ENCODE peak calls at places on chromosome 14, in ten cellular contexts. H is RWPE1, D is cardiac muscle cell, R is uterus, O is heart right ventricle, B is dorsolateral prefrontal cortex, U is WTC11, Z is neural crest cell, C is fibroblast of pulmonary artery, V is AG04449. W is an unnamed sample.

GRCh38 chr14:32087173-32087861 is 10.2 kb downstream of the ARHGAP5 start:
- DNase-seq in Z (no peak), C (peak), D (peak), H (peak), O (no peak), V (no peak), U (no peak), B (no peak), R (no peak), W (peak)

GRCh38 chr14:60893916-60894315 is 87.0 kb downstream of the TRMT5 start:
- DNase-seq in B (no peak), V (no peak), C (no peak), D (no peak), Z (no peak), H (no peak), O (no peak), R (no peak), U (no peak), W (no peak)

GRCh38 chr14:61565836-61566536 is 129.3 kb upstream of the HIF1A start:
- DNase-seq in B (no peak), H (peak), U (no peak), D (peak), C (peak), V (peak), O (no peak), Z (no peak), R (no peak), W (no peak)

GRCh38 chr14:96400495-96400894 is 8.6 kb downstream of the AK7 start:
- DNase-seq in C (no peak), O (no peak), U (no peak), V (no peak), D (no peak), H (no peak), B (no peak), R (no peak), Z (no peak), W (no peak)

GRCh38 chr14:23366163-23366921 is 1.4 kb upstream of the EFS start:
- DNase-seq in C (peak), Z (peak), R (peak), V (no peak), U (peak), O (peak), D (peak), H (peak), B (peak), W (no peak)

GRCh38 chr14:91351508-91351853 is 66.1 kb downstream of the CCDC88C start:
- DNase-seq in R (no peak), D (no peak), O (no peak), V (no peak), Z (no peak), C (no peak), H (no peak), B (no peak), U (no peak), W (no peak)

GRCh38 chr14:81681466-81681865 is 147.8 kb upstream of the SEL1L start:
- DNase-seq in U (no peak), O (no peak), Z (no peak), C (no peak), H (no peak), V (no peak), D (no peak), B (no peak), R (no peak), W (no peak)

GRCh38 chr14:99721792-99722516 is 37.9 kb downstream of the CYP46A1 start:
- DNase-seq in D (no peak), U (no peak), Z (no peak), B (no peak), R (no peak), C (no peak), V (no peak), O (no peak), H (no peak), W (no peak)

GRCh38 chr14:57834961-57835360 is 30.9 kb downstream of the SLC35F4 start:
- DNase-seq in R (no peak), D (no peak), U (no peak), Z (no peak), H (no peak), C (no peak), V (no peak), B (no peak), O (no peak), W (no peak)

GRCh38 chr14:91395998-91396660 is 21.5 kb downstream of the CCDC88C start:
- DNase-seq in D (no peak), Z (no peak), V (no peak), B (no peak), O (no peak), H (peak), C (no peak), R (no peak), U (no peak), W (no peak)

GRCh38 chr14:77543240-77543551 is 44.6 kb upstream of the ISM2 start:
- DNase-seq in B (no peak), V (no peak), H (no peak), O (no peak), Z (no peak), R (no peak), U (no peak), C (no peak), D (no peak), W (no peak)

GRCh38 chr14:68522510-68523325 is 270.1 kb downstream of the ZFP36L1 start:
- DNase-seq in U (no peak), Z (no peak), H (no peak), O (no peak), R (peak), C (peak), V (peak), B (no peak), D (peak), W (no peak)

GRCh38 chr14:101228949-101229541 is 325.5 kb upstream of the RTL1 start:
- DNase-seq in R (no peak), H (no peak), V (no peak), O (no peak), Z (no peak), U (no peak), D (no peak), C (no peak), B (no peak), W (no peak)

GRCh38 chr14:30297856-30298255 is 261.1 kb upstream of the G2E3 start:
- DNase-seq in B (no peak), R (no peak), Z (no peak), U (no peak), V (no peak), H (no peak), O (no peak), C (no peak), D (no peak), W (no peak)

GRCh38 chr14:92885279-92886061 is 37.5 kb upstream of the CHGA start:
- DNase-seq in H (no peak), B (no peak), Z (no peak), R (no peak), U (no peak), D (no peak), V (no peak), C (no peak), O (no peak), W (no peak)

GRCh38 chr14:36658091-36659009 is 3.3 kb upstream of the PAX9 start:
- DNase-seq in U (peak), B (no peak), Z (no peak), R (no peak), O (no peak), H (no peak), D (no peak), V (no peak), C (no peak), W (no peak)

GRCh38 chr14:100108042-100108825 is 43.0 kb downstream of the EVL start:
- DNase-seq in O (peak), R (peak), C (peak), Z (peak), U (peak), H (peak), D (peak), V (no peak), B (peak), W (peak)

GRCh38 chr14:59630281-59630963 is 53.8 kb upstream of the CCDC175 start:
- DNase-seq in R (no peak), V (no peak), U (peak), C (peak), O (no peak), Z (peak), B (peak), H (peak), D (peak), W (no peak)

GRCh38 chr14:67984274-67984673 is 164.7 kb downstream of the RAD51B start:
- DNase-seq in O (no peak), B (no peak), D (no peak), R (no peak), V (no peak), U (no peak), C (no peak), H (no peak), Z (no peak), W (no peak)

GRCh38 chr14:36915089-36915488 is 253.4 kb downstream of the PAX9 start:
- DNase-seq in R (no peak), B (no peak), H (no peak), D (no peak), C (no peak), Z (no peak), V (no peak), O (no peak), U (no peak), W (no peak)

GRCh38 chr14:103444837-103445524 is 59.8 kb downstream of the MARK3 start:
- DNase-seq in O (no peak), D (peak), Z (no peak), U (no peak), R (no peak), B (no peak), C (peak), V (peak), H (no peak), W (no peak)

GRCh38 chr14:70995671-70996070 is 88.4 kb downstream of the PCNX1 start:
- DNase-seq in H (no peak), B (no peak), O (no peak), Z (no peak), C (no peak), D (no peak), R (no peak), V (no peak), U (peak), W (no peak)

GRCh38 chr14:99266181-99267178 is 5.5 kb downstream of the BCL11B start:
- DNase-seq in B (peak), D (peak), Z (peak), U (peak), C (peak), V (peak), R (peak), O (peak), H (peak), W (peak)

GRCh38 chr14:59360923-59361794 is 104.0 kb downstream of the GPR135 start:
- DNase-seq in H (peak), O (peak), C (peak), U (no peak), B (peak), Z (no peak), D (peak), V (no peak), R (peak), W (peak)

GRCh38 chr14:61502459-61503093 is 181.2 kb downstream of the PRKCH start:
- DNase-seq in D (peak), O (no peak), R (no peak), U (no peak), H (no peak), C (peak), Z (no peak), B (no peak), V (no peak), W (no peak)

GRCh38 chr14:77040309-77040994 is 11.9 kb upstream of the IRF2BPL start:
- DNase-seq in H (peak), Z (peak), R (peak), U (peak), B (peak), D (peak), O (peak), C (peak), V (peak), W (peak)

GRCh38 chr14:54085841-54086240 is 129.2 kb upstream of the BMP4 start:
- DNase-seq in B (no peak), V (no peak), Z (no peak), C (no peak), H (no peak), O (no peak), D (no peak), R (no peak), U (no peak), W (no peak)

GRCh38 chr14:67586302-67586701 is 13.8 kb downstream of the PIGH start:
- DNase-seq in H (no peak), O (no peak), Z (no peak), D (no peak), V (no peak), U (no peak), B (no peak), R (no peak), C (no peak), W (no peak)

GRCh38 chr14:104510216-104510615 is 69.3 kb upstream of the C14orf180 start:
- DNase-seq in B (no peak), D (no peak), R (no peak), V (no peak), C (no peak), Z (no peak), O (no peak), H (no peak), U (no peak), W (no peak)

GRCh38 chr14:77615231-77616132 is 955 bp downstream of the SPTLC2 start:
- DNase-seq in B (no peak), O (no peak), D (no peak), U (no peak), C (no peak), H (no peak), R (no peak), Z (no peak), V (no peak), W (peak)

GRCh38 chr14:100086361-100086760 is 21.1 kb downstream of the EVL start:
- DNase-seq in Z (no peak), D (no peak), B (no peak), R (no peak), O (no peak), U (no peak), H (no peak), C (no peak), V (no peak), W (no peak)

GRCh38 chr14:100391777-100392176 is 68.6 kb downstream of the SLC25A47 start:
- DNase-seq in V (peak), B (no peak), R (no peak), Z (no peak), U (no peak), D (no peak), O (no peak), C (no peak), H (no peak), W (no peak)

GRCh38 chr14:30994681-30995620 is 30.5 kb upstream of the AP4S1 start:
- DNase-seq in O (no peak), B (no peak), U (no peak), V (no peak), Z (no peak), H (no peak), R (no peak), D (peak), C (peak), W (no peak)

GRCh38 chr14:82067221-82067620 is 533.6 kb upstream of the SEL1L start:
- DNase-seq in V (no peak), Z (no peak), C (no peak), U (no peak), B (no peak), D (no peak), R (no peak), O (no peak), H (no peak), W (no peak)

GRCh38 chr14:73344304-73344703 is 107.0 kb downstream of the PAPLN start:
- DNase-seq in U (no peak), H (no peak), R (no peak), B (no peak), D (no peak), V (no peak), O (no peak), C (no peak), Z (no peak), W (no peak)

GRCh38 chr14:105152794-105153241 is 15.8 kb downstream of the JAG2 start:
- DNase-seq in O (peak), U (no peak), Z (no peak), V (no peak), H (no peak), R (peak), B (no peak), C (no peak), D (no peak), W (no peak)

GRCh38 chr14:68820999-68821683 is 28.3 kb upstream of the ZFP36L1 start:
- DNase-seq in Z (no peak), H (no peak), C (no peak), V (no peak), D (no peak), U (no peak), R (peak), O (no peak), B (no peak), W (no peak)

GRCh38 chr14:21440857-21441256 is 15.1 kb downstream of the CHD8 start:
- DNase-seq in D (no peak), B (no peak), H (no peak), U (no peak), Z (no peak), C (no peak), O (no peak), V (no peak), R (no peak), W (peak)

GRCh38 chr14:21436567-21437062 is 19.3 kb downstream of the CHD8 start:
- DNase-seq in B (no peak), C (no peak), H (peak), D (no peak), V (no peak), R (no peak), U (no peak), Z (no peak), O (no peak), W (no peak)

GRCh38 chr14:21437063-21437901 is 18.6 kb downstream of the CHD8 start:
- DNase-seq in Z (peak), R (peak), O (peak), C (peak), B (peak), H (peak), D (peak), V (peak), U (peak), W (peak)
- TF ChIP-seq CTCF in Z (no peak), R (peak), O (no peak), C (no peak), B (no peak), H (no peak), D (no peak), V (no peak), U (no peak), W (no peak)

DNA sequence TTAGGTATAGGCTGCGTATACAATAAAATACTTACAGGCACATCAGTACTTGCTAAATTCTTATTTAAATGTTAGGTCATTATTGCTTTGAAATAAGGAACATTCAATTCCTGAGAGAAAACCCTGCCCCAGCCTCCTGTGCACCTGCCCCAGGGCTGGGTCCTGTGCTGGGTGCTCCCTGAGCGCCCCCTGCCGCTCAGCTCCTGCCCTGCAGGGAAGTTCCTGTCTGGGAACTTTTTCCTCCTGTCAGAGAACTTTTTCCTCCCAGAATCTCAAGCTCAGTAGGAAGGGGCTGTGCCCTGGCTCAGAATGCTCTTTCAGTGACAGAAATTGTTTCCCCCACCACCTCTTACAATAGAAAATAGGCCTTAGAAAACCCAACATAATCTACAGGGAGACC is 751.1 kb downstream of the TMEM121 start:
- DNase-seq in O (no peak), H (no peak), V (no peak), U (no peak), C (no peak), B (no peak), R (no peak), D (no peak), Z (no peak), W (peak)
- TF ChIP-seq CTCF in O (no peak), H (peak), V (no peak), U (no peak), C (no peak), B (peak), R (no peak), D (no peak), Z (no peak), W (peak)

GRCh38 chr14:56244138-56244789 is 126.1 kb downstream of the PELI2 start:
- DNase-seq in R (no peak), H (no peak), V (peak), C (peak), O (no peak), D (peak), B (no peak), Z (no peak), U (no peak), W (peak)

GRCh38 chr14:56248442-56248841 is 130.2 kb downstream of the PELI2 start:
- DNase-seq in B (no peak), V (no peak), H (no peak), R (no peak), D (no peak), C (no peak), U (peak), Z (no peak), O (no peak), W (no peak)

GRCh38 chr14:56243110-56243509 is 124.9 kb downstream of the PELI2 start:
- DNase-seq in R (no peak), C (no peak), Z (no peak), H (no peak), B (no peak), O (no peak), D (no peak), V (no peak), U (no peak), W (no peak)

DNA sequence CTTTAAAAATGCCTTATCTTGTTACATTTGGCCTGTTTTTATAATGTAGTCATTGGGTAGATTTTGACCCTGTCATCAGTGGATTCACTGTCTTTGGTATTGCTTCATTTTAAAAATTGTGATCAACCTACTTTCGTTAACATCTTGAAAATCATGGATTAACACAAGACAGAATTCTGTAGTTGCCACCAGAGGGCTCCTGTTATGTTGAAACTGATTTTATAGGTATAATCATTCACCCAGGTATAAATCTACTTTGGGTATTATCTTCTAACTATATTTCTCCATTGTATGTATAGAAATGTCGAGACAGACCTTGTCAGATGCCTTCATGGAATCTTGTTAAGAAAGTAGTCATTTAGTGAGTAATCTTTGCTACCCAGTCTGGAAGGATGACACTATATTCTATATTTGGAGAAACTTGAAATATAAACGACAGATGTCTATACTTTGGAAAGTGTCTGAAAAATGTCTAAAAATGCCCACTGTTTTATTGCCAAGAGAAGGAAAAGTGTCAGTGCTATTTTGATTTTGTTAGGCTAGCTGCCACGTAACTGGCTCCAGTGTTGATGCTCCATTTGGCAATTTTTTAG is 129.4 kb downstream of the PELI2 start:
- DNase-seq in V (no peak), O (no peak), U (no peak), C (peak), R (no peak), H (peak), B (no peak), D (peak), Z (no peak), W (no peak)
- TF ChIP-seq CTCF in V (peak), O (no peak), U (no peak), C (peak), R (no peak), H (peak), B (peak), D (peak), Z (peak), W (no peak)

GRCh38 chr14:65045691-65046090 is 56.6 kb downstream of the MAX start:
- DNase-seq in D (no peak), V (no peak), R (no peak), Z (no peak), O (no peak), H (no peak), U (no peak), B (no peak), C (no peak), W (peak)

GRCh38 chr14:65043893-65044595 is 57.3 kb downstream of the FNTB start:
- DNase-seq in V (no peak), D (no peak), R (no peak), O (no peak), Z (no peak), U (no peak), B (no peak), H (no peak), C (no peak), W (no peak)

GRCh38 chr14:65044596-65044959 is 57.7 kb downstream of the MAX start:
- DNase-seq in O (no peak), R (no peak), B (no peak), U (no peak), Z (no peak), C (no peak), V (no peak), H (no peak), D (peak), W (peak)

GRCh38 chr14:65042731-65043372 is 56.2 kb downstream of the FNTB start:
- DNase-seq in V (no peak), D (no peak), C (no peak), H (no peak), B (no peak), R (no peak), Z (no peak), U (no peak), O (no peak), W (peak)

DNA sequence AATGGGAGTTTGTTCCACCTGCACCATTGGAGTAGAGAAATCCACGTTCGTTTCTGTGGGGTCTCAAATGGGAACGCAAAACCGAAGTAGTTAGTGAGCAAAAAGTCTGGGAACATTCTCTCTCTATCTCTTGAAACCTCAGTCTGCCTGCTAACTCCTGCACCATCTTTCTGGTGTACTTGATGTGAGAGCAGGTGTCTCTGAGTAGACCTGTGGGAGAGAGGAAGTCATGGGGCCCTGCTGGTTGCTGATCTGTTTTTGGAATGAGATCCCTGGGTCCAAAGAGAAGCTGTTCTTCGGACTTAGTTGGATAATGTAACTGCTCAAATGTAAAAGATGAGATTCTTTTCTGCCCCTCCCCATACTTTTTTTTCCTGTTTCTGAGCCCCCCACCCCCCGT is 57.3 kb downstream of the MAX start:
- DNase-seq in H (no peak), V (no peak), Z (no peak), R (no peak), O (no peak), U (no peak), B (no peak), C (no peak), D (no peak), W (peak)
- TF ChIP-seq CTCF in H (no peak), V (no peak), Z (no peak), R (no peak), O (no peak), U (no peak), B (no peak), C (no peak), D (no peak), W (no peak)

GRCh38 chr14:95173518-95173917 is 16.2 kb upstream of the DICER1 start:
- DNase-seq in U (no peak), D (no peak), Z (no peak), B (no peak), O (no peak), H (no peak), R (no peak), C (no peak), V (no peak), W (peak)

GRCh38 chr14:95174184-95174804 is 17.0 kb upstream of the DICER1 start:
- DNase-seq in B (no peak), U (no peak), H (no peak), O (no peak), C (peak), V (no peak), D (peak), Z (no peak), R (no peak), W (no peak)
- TF ChIP-seq CTCF in B (peak), U (no peak), H (peak), O (peak), C (peak), V (no peak), D (peak), Z (no peak), R (peak), W (no peak)